ENCODE peak calls at places on chromosomes 1 and 21, in nine cellular contexts. J is occipital lobe; L is activated CD4-positive, CD25-positive, alpha-beta regulatory T cell treated with anti-CD3 and anti-CD28 coated beads, Interleukin-2, amount 50 U/mL, for 72 hours; Q is T-helper 1 cell; D is NCI-H524; N is GM13976; O is tibial artery; R is GM12865; I is right cardiac atrium. F is an unnamed sample.

GRCh38 chr1:240611228-240611618 is 732 bp downstream of the GREM2 start:
- DNase-seq in J (no peak), L (no peak), Q (no peak), D (no peak), N (no peak), O (no peak), R (no peak), I (no peak), F (no peak)

GRCh38 chr1:111366256-111366655 is 61.3 kb downstream of the OVGP1 start:
- DNase-seq in J (no peak), L (no peak), Q (no peak), D (no peak), N (no peak), O (no peak), R (no peak), I (no peak), F (no peak)

GRCh38 chr1:64745986-64746940 is 1.4 kb downstream of the RAVER2 start:
- DNase-seq in J (no peak), L (no peak), Q (no peak), D (no peak), N (no peak), O (no peak), R (no peak), I (no peak), F (no peak)

GRCh38 chr1:53327183-53327941 is 508 bp downstream of the LRP8 start:
- DNase-seq in J (no peak), L (peak), Q (peak), D (no peak), N (peak), O (no peak), R (peak), I (peak), F (no peak)

GRCh38 chr1:8740034-8740449 is 77.4 kb downstream of the RERE start:
- DNase-seq in J (no peak), L (no peak), Q (no peak), D (no peak), N (no peak), O (no peak), R (no peak), I (no peak), F (no peak)

GRCh38 chr1:5936126-5936525 is 56.1 kb downstream of the NPHP4 start:
- DNase-seq in J (no peak), L (no peak), Q (no peak), D (no peak), N (no peak), O (no peak), R (no peak), I (no peak), F (no peak)

GRCh38 chr1:65170511-65171142 is 22.6 kb downstream of the AK4 start:
- DNase-seq in J (peak), L (no peak), Q (no peak), D (no peak), N (no peak), O (peak), R (no peak), I (no peak), F (no peak)

GRCh38 chr1:59375321-59376220 is 78.7 kb downstream of the FGGY start:
- DNase-seq in J (no peak), L (no peak), Q (no peak), D (no peak), N (no peak), O (no peak), R (no peak), I (no peak), F (no peak)

GRCh38 chr1:76541618-76542017 is 325.7 kb upstream of the ST6GALNAC5 start:
- DNase-seq in J (no peak), L (no peak), Q (no peak), D (no peak), N (no peak), O (no peak), R (no peak), I (no peak), F (no peak)

GRCh38 chr1:50978144-50978851 is 8.3 kb downstream of the CDKN2C start:
- DNase-seq in J (no peak), L (peak), Q (peak), D (peak), N (peak), O (peak), R (peak), I (peak), F (no peak)

GRCh38 chr1:117093091-117093534 is 28.4 kb downstream of the TRIM45 start:
- DNase-seq in J (no peak), L (no peak), Q (no peak), D (no peak), N (no peak), O (peak), R (no peak), I (no peak), F (peak)

GRCh38 chr1:159705251-159705910 is 9.0 kb downstream of the CRP start:
- DNase-seq in J (no peak), L (no peak), Q (no peak), D (no peak), N (no peak), O (no peak), R (no peak), I (no peak), F (no peak)

GRCh38 chr1:203906932-203907331 is 45.5 kb downstream of the SNRPE start:
- DNase-seq in J (no peak), L (no peak), Q (no peak), D (no peak), N (no peak), O (no peak), R (no peak), I (no peak), F (no peak)

GRCh38 chr21:41894511-41894910 is 15.4 kb upstream of the PRDM15 start:
- DNase-seq in J (no peak), L (no peak), Q (no peak), D (no peak), N (no peak), O (no peak), R (no peak), I (no peak), F (peak)

GRCh38 chr1:200653022-200653462 is 16.7 kb downstream of the DDX59 start:
- DNase-seq in J (no peak), L (no peak), Q (no peak), D (no peak), N (peak), O (no peak), R (peak), I (no peak), F (no peak)

GRCh38 chr1:213327318-213327667 is 276.3 kb downstream of the RPS6KC1 start:
- DNase-seq in J (no peak), L (no peak), Q (no peak), D (no peak), N (no peak), O (peak), R (no peak), I (no peak), F (no peak)

GRCh38 chr1:116006486-116006964 is 30.2 kb downstream of the SLC22A15 start:
- DNase-seq in J (no peak), L (no peak), Q (no peak), D (no peak), N (peak), O (no peak), R (peak), I (no peak), F (no peak)

GRCh38 chr1:100671604-100672003 is 47.9 kb upstream of the VCAM1 start:
- DNase-seq in J (no peak), L (no peak), Q (no peak), D (no peak), N (no peak), O (no peak), R (no peak), I (no peak), F (no peak)

GRCh38 chr1:184068354-184068753 is 16.8 kb downstream of the TSEN15 start:
- DNase-seq in J (no peak), L (no peak), Q (no peak), D (no peak), N (no peak), O (no peak), R (no peak), I (no peak), F (no peak)

GRCh38 chr1:21914880-21915640 is 22.1 kb downstream of the HSPG2 start:
- DNase-seq in J (no peak), L (no peak), Q (no peak), D (no peak), N (no peak), O (peak), R (no peak), I (peak), F (no peak)

GRCh38 chr21:35578350-35578782 is 482.0 kb downstream of the SETD4 start:
- DNase-seq in J (no peak), L (no peak), Q (no peak), D (no peak), N (no peak), O (no peak), R (no peak), I (no peak), F (no peak)

GRCh38 chr21:45898028-45898350 is 83.6 kb upstream of the COL6A1 start:
- DNase-seq in J (no peak), L (no peak), Q (no peak), D (no peak), N (no peak), O (no peak), R (no peak), I (peak), F (no peak)

GRCh38 chr1:91699339-91699970 is 186.5 kb downstream of the TGFBR3 start:
- DNase-seq in J (no peak), L (no peak), Q (no peak), D (no peak), N (no peak), O (peak), R (no peak), I (no peak), F (no peak)